ENCODE peak calls at places on chromosomes 6 and 20, in nine cellular contexts. K, P, T, I, Z, Q, B, R and O are unnamed samples.

GRCh38 chr6:112482373-112482772 is 135.2 kb downstream of the RFPL4B start:
- DNase-seq in T (no peak), P (no peak), Q (no peak), K (no peak), Z (no peak), I (no peak), B (no peak), R (no peak), O (no peak)

GRCh38 chr6:1839315-1839714 is 229.6 kb downstream of the FOXC1 start:
- DNase-seq in K (no peak), T (no peak), R (no peak), I (no peak), B (no peak), Q (no peak), P (no peak), Z (no peak), O (no peak)

GRCh38 chr20:5135363-5136012 is 8.7 kb downstream of the CDS2 start:
- DNase-seq in P (no peak), I (no peak), R (no peak), T (no peak), Z (no peak), K (no peak), Q (no peak), B (no peak), O (no peak)

GRCh38 chr6:73695619-73696421 is at the start of gene CD109:
- DNase-seq in R (peak), B (no peak), P (peak), T (peak), Q (peak), I (peak), K (peak), Z (peak), O (peak)

GRCh38 chr6:38499046-38499445 is 140.7 kb downstream of the BTBD9 start:
- DNase-seq in B (no peak), I (no peak), Z (no peak), Q (no peak), P (no peak), K (no peak), R (no peak), T (no peak), O (no peak)

GRCh38 chr6:133206942-133207341 is 34.2 kb upstream of the EYA4 start:
- DNase-seq in I (no peak), P (no peak), K (no peak), T (no peak), R (no peak), Q (no peak), B (no peak), Z (no peak), O (no peak)

GRCh38 chr6:7201732-7202541 is 94.2 kb downstream of the RREB1 start:
- DNase-seq in Q (no peak), I (peak), Z (no peak), K (no peak), B (no peak), T (peak), R (no peak), P (no peak), O (peak)

GRCh38 chr20:12916699-12917098 is 92.1 kb upstream of the SPTLC3 start:
- DNase-seq in T (no peak), P (no peak), Z (no peak), I (no peak), Q (no peak), R (no peak), K (no peak), B (no peak), O (no peak)

GRCh38 chr6:100880149-100880900 is 804 bp downstream of the ASCC3 start:
- DNase-seq in K (peak), P (peak), T (no peak), I (peak), Z (no peak), R (no peak), B (no peak), Q (peak), O (no peak)

GRCh38 chr20:46672543-46673148 is 16.6 kb downstream of the TP53RK start:
- DNase-seq in K (no peak), R (no peak), Z (no peak), I (no peak), T (no peak), Q (no peak), P (no peak), B (no peak), O (no peak)

GRCh38 chr6:150090328-150090727 is 21.4 kb upstream of the ULBP3 start:
- DNase-seq in P (no peak), I (no peak), R (no peak), Z (no peak), K (no peak), Q (no peak), B (no peak), T (no peak), O (no peak)

GRCh38 chr6:43972915-43973304 is 154.3 kb downstream of the MRPL14 start:
- DNase-seq in I (peak), R (no peak), K (peak), B (no peak), T (peak), Z (peak), Q (peak), P (peak), O (peak)

GRCh38 chr6:31125162-31125561 is 4.9 kb upstream of the CDSN start:
- DNase-seq in Z (no peak), Q (no peak), P (peak), T (peak), K (peak), R (no peak), I (peak), B (no peak), O (peak)

GRCh38 chr6:162488444-162488843 is 239.1 kb downstream of the PRKN start:
- DNase-seq in B (no peak), K (no peak), P (no peak), R (no peak), Q (no peak), I (no peak), Z (no peak), T (no peak), O (no peak)

DNA sequence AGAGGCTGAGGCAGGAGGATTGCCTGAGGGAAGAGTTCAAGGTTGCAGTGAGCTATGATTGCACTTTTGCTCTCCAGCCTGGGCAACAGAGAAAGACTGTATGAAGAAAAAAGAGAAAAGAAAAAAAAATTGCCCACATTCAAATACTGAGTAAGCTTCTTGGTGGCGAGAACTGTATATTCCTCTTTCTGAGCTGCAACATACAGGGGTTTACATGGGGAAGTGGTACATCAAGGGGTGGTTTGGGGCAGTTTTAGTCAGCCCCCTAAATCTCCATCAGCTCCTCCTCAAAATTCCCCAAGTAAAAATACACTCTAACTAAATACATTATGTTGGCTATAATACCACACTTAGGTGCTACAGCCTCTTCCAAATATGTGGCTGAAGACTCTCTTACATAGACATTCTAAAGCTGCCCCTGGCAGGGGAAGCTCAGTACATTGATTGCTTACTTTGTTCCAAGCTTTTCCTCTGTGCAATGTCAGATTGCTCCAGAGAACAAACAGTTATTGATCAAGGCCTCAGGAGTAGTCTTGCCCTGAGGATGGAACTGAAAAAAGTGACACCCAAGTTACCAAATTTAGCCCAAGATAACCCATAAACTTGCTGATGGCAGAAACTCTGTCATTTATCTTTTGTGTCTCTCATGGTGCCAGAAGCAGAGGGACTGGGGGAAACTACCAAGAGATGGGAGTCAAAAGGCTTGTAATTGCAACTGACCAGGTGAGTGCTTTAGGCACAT is 107.4 kb upstream of the RIPOR2 start:
- DNase-seq in T (no peak), R (no peak), K (no peak), I (no peak), Q (no peak), P (no peak), B (no peak), Z (no peak), O (no peak)
- H3K4me3 ChIP-seq in T (no peak), R (no peak), K (no peak), I (no peak), Q (no peak), P (no peak), B (no peak), Z (no peak), O (no peak)

GRCh38 chr6:165025040-165025439 is 284.4 kb downstream of the C6orf118 start:
- DNase-seq in R (no peak), K (no peak), Z (no peak), B (no peak), I (no peak), T (no peak), P (no peak), Q (no peak), O (no peak)

GRCh38 chr6:165013701-165014100 is 295.7 kb downstream of the C6orf118 start:
- DNase-seq in Z (no peak), I (no peak), B (no peak), K (no peak), T (no peak), Q (no peak), R (no peak), P (no peak), O (no peak)

GRCh38 chr6:165019681-165020080 is 289.7 kb downstream of the C6orf118 start:
- DNase-seq in Z (no peak), B (no peak), Q (no peak), R (no peak), T (no peak), I (no peak), K (no peak), P (no peak), O (no peak)
- H3K4me3 ChIP-seq in Z (no peak), B (no peak), Q (no peak), R (no peak), T (no peak), I (no peak), K (no peak), P (no peak), O (no peak)

GRCh38 chr6:77463308-77463880 is at the start of gene HTR1B:
- DNase-seq in R (no peak), B (no peak), T (no peak), Z (no peak), K (peak), P (peak), I (no peak), Q (peak), O (peak)
- H3K4me3 ChIP-seq in R (no peak), B (no peak), T (peak), Z (peak), K (peak), P (peak), I (peak), Q (peak), O (peak)

GRCh38 chr6:63643862-63644261 is 8.3 kb downstream of the PHF3 start:
- DNase-seq in B (no peak), P (peak), R (peak), Q (no peak), I (no peak), Z (no peak), T (no peak), K (peak), O (no peak)
- H3K4me3 ChIP-seq in B (no peak), P (no peak), R (no peak), Q (no peak), I (no peak), Z (no peak), T (no peak), K (no peak), O (no peak)